ENCODE peak calls at places on chromosomes 13 and 19, in eight cellular contexts. S is iPS DF 6.9; O is transverse colon; W is mesenchymal stem cell; U is aorta; C is CD8-positive, alpha-beta memory T cell; V is GM23338; F is Peyer's patch. R is an unnamed sample.

GRCh38 chr19:35940078-35940775 is 4.1 kb downstream of the LRFN3 start:
- DNase-seq in S (no peak), O (no peak), W (no peak), U (peak; percentile 71), C (no peak), V (no peak), F (no peak), R (no peak)

GRCh38 chr19:34676697-34677385 is at the start of gene SCGB2B2:
- DNase-seq in S (peak; percentile 39), O (no peak), W (no peak), U (no peak), C (no peak), V (peak; percentile 68), F (no peak), R (no peak)

GRCh38 chr19:39996218-39996810 is 546 bp upstream of the ZNF546 start:
- DNase-seq in S (no peak), O (peak; percentile 17), W (peak; percentile 82), U (no peak), C (peak; percentile 62), V (no peak), F (no peak), R (peak; percentile 35)

GRCh38 chr13:31890946-31891345 is 140.6 kb upstream of the FRY start:
- DNase-seq in S (no peak), O (no peak), W (no peak), U (no peak), C (no peak), V (no peak), F (no peak), R (no peak)

GRCh38 chr13:99694251-99694650 is 193.0 kb downstream of the TM9SF2 start:
- DNase-seq in S (no peak), O (no peak), W (no peak), U (no peak), C (no peak), V (no peak), F (no peak), R (no peak)

GRCh38 chr19:11256189-11256588 is 6.1 kb downstream of the DOCK6 start:
- DNase-seq in S (no peak), O (no peak), W (peak; percentile 82), U (no peak), C (no peak), V (no peak), F (no peak), R (no peak)

GRCh38 chr19:1725100-1726064 is 27.9 kb upstream of the ONECUT3 start:
- DNase-seq in S (no peak), O (peak; percentile 12), W (peak; percentile 53), U (no peak), C (no peak), V (peak; percentile 89), F (peak; percentile 62), R (peak; percentile 66)

GRCh38 chr19:37218592-37218935 is 550 bp downstream of the ZNF383 start:
- DNase-seq in S (no peak), O (no peak), W (peak; percentile 82), U (no peak), C (no peak), V (no peak), F (no peak), R (no peak)

GRCh38 chr13:33445024-33445423 is 159.5 kb upstream of the STARD13 start:
- DNase-seq in S (no peak), O (no peak), W (no peak), U (no peak), C (no peak), V (no peak), F (no peak), R (no peak)

GRCh38 chr19:43705729-43706128 is 10.1 kb upstream of the IRGC start:
- DNase-seq in S (no peak), O (no peak), W (no peak), U (no peak), C (no peak), V (no peak), F (no peak), R (no peak)

GRCh38 chr19:45254044-45254531 is 3.0 kb downstream of the MARK4 start:
- DNase-seq in S (no peak), O (no peak), W (no peak), U (no peak), C (no peak), V (peak; percentile 52), F (no peak), R (no peak)

GRCh38 chr19:6273701-6274601 is 5.8 kb downstream of the MLLT1 start:
- DNase-seq in S (no peak), O (peak; percentile 64), W (peak; percentile 97), U (peak; percentile 95), C (no peak), V (no peak), F (no peak), R (peak; percentile 62)

GRCh38 chr13:38804536-38804935 is 117.7 kb downstream of the FREM2 start:
- DNase-seq in S (no peak), O (no peak), W (no peak), U (no peak), C (no peak), V (peak; percentile 16), F (no peak), R (no peak)

GRCh38 chr13:32840840-32841713 is 175.1 kb upstream of the KL start:
- DNase-seq in S (no peak), O (no peak), W (no peak), U (no peak), C (no peak), V (no peak), F (no peak), R (no peak)

GRCh38 chr13:29937836-29938235 is 87.4 kb upstream of the UBL3 start:
- DNase-seq in S (no peak), O (no peak), W (no peak), U (no peak), C (peak; percentile 64), V (peak; percentile 42), F (no peak), R (no peak)

GRCh38 chr19:29566496-29567054 is 39.5 kb upstream of the POP4 start:
- DNase-seq in S (no peak), O (no peak), W (no peak), U (no peak), C (no peak), V (no peak), F (no peak), R (no peak)

GRCh38 chr19:28838909-28839308 is 374.0 kb downstream of the UQCRFS1 start:
- DNase-seq in S (no peak), O (no peak), W (no peak), U (no peak), C (no peak), V (no peak), F (no peak), R (no peak)

GRCh38 chr19:35907377-35907745 is 734 bp downstream of the TYROBP start:
- DNase-seq in S (no peak), O (no peak), W (no peak), U (no peak), C (no peak), V (no peak), F (no peak), R (no peak)

GRCh38 chr13:104920091-104920490 is 1615.4 kb downstream of the EFNB2 start:
- DNase-seq in S (no peak), O (no peak), W (no peak), U (no peak), C (no peak), V (no peak), F (no peak), R (no peak)

GRCh38 chr13:93776936-93777335 is 550.3 kb downstream of the GPC6 start:
- DNase-seq in S (no peak), O (no peak), W (no peak), U (no peak), C (no peak), V (peak; percentile 26), F (no peak), R (no peak)

GRCh38 chr13:40657307-40657706 is 9.1 kb downstream of the FOXO1 start:
- DNase-seq in S (no peak), O (no peak), W (no peak), U (no peak), C (no peak), V (no peak), F (no peak), R (no peak)

GRCh38 chr13:34466301-34466700 is 475.8 kb upstream of the NBEA start:
- DNase-seq in S (no peak), O (no peak), W (no peak), U (no peak), C (no peak), V (no peak), F (no peak), R (no peak)
- H3K4me1 ChIP-seq in S (no peaks in the 10 kb centered on the region), O (peaks cover 8% of the 10 kb centered on the region), W (no peaks in the 10 kb centered on the region), U (peaks cover 2% of the 10 kb centered on the region), C (no peaks in the 10 kb centered on the region), V (no peaks in the 10 kb centered on the region), F (no peaks in the 10 kb centered on the region), R (no peaks in the 10 kb centered on the region)

GRCh38 chr19:20661150-20661819 is at the start of gene ZNF626:
- DNase-seq in S (peak; percentile 94), O (peak; percentile 88), W (peak; percentile 96), U (peak; percentile 96), C (peak; percentile 96), V (peak; percentile 100), F (peak; percentile 76), R (no peak)

GRCh38 chr19:20664917-20665781 is 3.8 kb upstream of the ZNF626 start:
- DNase-seq in S (no peak), O (no peak), W (no peak), U (peak; percentile 76), C (no peak), V (peak; percentile 49), F (no peak), R (no peak)

GRCh38 chr19:20662421-20663105 is 1.2 kb upstream of the ZNF626 start:
- DNase-seq in S (no peak), O (no peak), W (no peak), U (no peak), C (no peak), V (no peak), F (no peak), R (no peak)

GRCh38 chr19:20660473-20660872 is 898 bp downstream of the ZNF626 start:
- DNase-seq in S (no peak), O (no peak), W (peak; percentile 8), U (no peak), C (no peak), V (peak; percentile 33), F (no peak), R (no peak)
- H3K4me3 ChIP-seq in S (peak overlapping the region; percentile 74), O (peak overlapping the region; percentile 54), W (peak overlapping the region; percentile 84), U (peak overlapping the region; percentile 97), C (peak overlapping the region; percentile 93), V (peak overlapping the region; percentile 76), F (peak overlapping the region; percentile 81), R (no peak overlapping the region)

DNA sequence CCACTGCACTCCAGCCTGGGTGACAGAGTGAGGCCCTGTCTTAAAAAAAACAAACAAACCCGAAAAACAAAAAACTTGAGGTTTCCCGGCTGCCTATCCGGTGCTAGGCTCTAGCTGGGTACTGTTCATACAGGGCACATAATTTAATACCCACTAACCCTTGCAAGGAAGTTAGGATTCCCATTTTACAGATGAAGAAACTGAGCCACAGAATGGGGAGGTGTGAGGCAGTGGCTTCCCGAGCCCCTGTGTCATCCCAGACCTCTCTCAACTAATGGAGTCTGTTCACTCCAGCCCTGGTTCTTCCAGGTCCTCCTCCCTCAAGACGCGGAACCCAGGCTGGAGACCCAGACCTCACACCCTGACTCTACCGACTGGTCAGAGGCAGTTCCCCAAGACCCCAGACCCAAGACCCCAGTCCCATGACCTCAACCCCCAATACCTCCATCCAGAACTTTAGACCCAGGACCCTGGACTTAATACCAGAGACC is 576 bp downstream of the APBA3 start:
- DNase-seq in S (no peak), O (no peak), W (no peak), U (no peak), C (no peak), V (peak; percentile 38), F (no peak), R (no peak)
- H3K4me1 ChIP-seq in S (no peaks in the 10 kb centered on the region), O (peaks cover 42% of the 10 kb centered on the region), W (peaks cover 22% of the 10 kb centered on the region), U (no peaks in the 10 kb centered on the region), C (peaks cover 37% of the 10 kb centered on the region), V (peaks cover 3% of the 10 kb centered on the region), F (no peaks in the 10 kb centered on the region), R (peaks cover 8% of the 10 kb centered on the region)

GRCh38 chr19:38543286-38543806 is 74.4 kb downstream of the MAP4K1 start:
- DNase-seq in S (no peak), O (no peak), W (no peak), U (no peak), C (no peak), V (no peak), F (no peak), R (no peak)
- H3K4me3 ChIP-seq in S (no peak overlapping the region), O (no peak overlapping the region), W (peak overlapping the region; percentile 55), U (no peak overlapping the region), C (no peak overlapping the region), V (no peak overlapping the region), F (no peak overlapping the region), R (no peak overlapping the region)

R was measured in HAP-1.